ENCODE peak calls at places on chromosome 2, in ten cellular contexts. Y, M, B, F, S, V, K, X, D and W are unnamed samples.

GRCh38 chr2:203683932-203684556 is 22.4 kb upstream of the CD28 start:
- DNase-seq in X (no peak), Y (peak; percentile 92), F (peak; percentile 69), K (no peak), B (peak; percentile 99), V (peak; percentile 93), M (peak; percentile 94), S (no peak), D (no peak), W (peak; percentile 87)

GRCh38 chr2:24050041-24050655 is 607 bp downstream of the FKBP1B start:
- DNase-seq in B (peak; percentile 12), M (peak; percentile 18), D (peak; percentile 75), K (peak; percentile 28), F (peak; percentile 19), X (peak; percentile 84), S (peak; percentile 56), V (peak; percentile 14), Y (no peak), W (peak; percentile 14)

GRCh38 chr2:23685706-23686105 is 241.2 kb downstream of the ATAD2B start:
- DNase-seq in M (no peak), B (no peak), Y (no peak), F (no peak), D (no peak), K (no peak), S (no peak), X (no peak), V (no peak), W (no peak)

GRCh38 chr2:172870396-172870795 is 134.8 kb downstream of the RAPGEF4 start:
- DNase-seq in X (no peak), B (no peak), D (no peak), F (no peak), M (no peak), V (no peak), K (no peak), S (no peak), Y (no peak), W (no peak)

GRCh38 chr2:124804014-124804940 is 779.2 kb downstream of the CNTNAP5 start:
- DNase-seq in B (peak; percentile 2), X (no peak), V (no peak), F (peak; percentile 57), K (peak; percentile 52), M (peak; percentile 10), Y (peak; percentile 25), D (peak; percentile 48), S (peak; percentile 73), W (peak; percentile 30)

GRCh38 chr2:189076572-189076971 is 102.4 kb downstream of the COL3A1 start:
- DNase-seq in Y (peak; percentile 49), S (no peak), F (peak; percentile 64), K (peak; percentile 23), V (peak; percentile 41), B (no peak), X (no peak), D (no peak), M (peak; percentile 66), W (peak; percentile 40)

GRCh38 chr2:111919794-111920608 is 21.6 kb downstream of the MERTK start:
- DNase-seq in V (peak; percentile 30), M (peak; percentile 45), B (no peak), D (no peak), S (no peak), K (peak; percentile 73), F (peak; percentile 77), X (peak; percentile 77), Y (no peak), W (no peak)

GRCh38 chr2:181891966-181892794 is 650 bp downstream of the ITPRID2 start:
- DNase-seq in B (peak; percentile 82), D (peak; percentile 75), M (peak; percentile 45), X (peak; percentile 96), K (peak; percentile 70), V (peak; percentile 46), S (peak; percentile 72), Y (peak; percentile 55), F (peak; percentile 63), W (peak; percentile 49)

GRCh38 chr2:18949871-18950597 is 360.7 kb upstream of the NT5C1B start:
- DNase-seq in B (peak; percentile 48), V (peak; percentile 87), Y (peak; percentile 93), X (no peak), M (peak; percentile 77), K (no peak), D (peak; percentile 15), S (no peak), F (peak; percentile 75), W (peak; percentile 88)

GRCh38 chr2:162490052-162490717 is 146.3 kb downstream of the GCA start:
- DNase-seq in M (no peak), Y (peak; percentile 4), F (no peak), B (peak; percentile 37), X (no peak), S (no peak), D (no peak), V (no peak), K (no peak), W (peak; percentile 23)

GRCh38 chr2:150003539-150003938 is 416.0 kb upstream of the MMADHC start:
- DNase-seq in D (no peak), M (no peak), B (no peak), V (no peak), K (no peak), F (no peak), Y (no peak), S (no peak), X (no peak), W (no peak)

GRCh38 chr2:195613922-195614321 is 43.1 kb upstream of the SLC39A10 start:
- DNase-seq in S (no peak), X (no peak), K (no peak), B (peak; percentile 74), Y (peak; percentile 95), D (peak; percentile 29), M (peak; percentile 86), F (peak; percentile 77), V (peak; percentile 95), W (peak; percentile 82)

GRCh38 chr2:157504623-157505022 is 60.7 kb upstream of the CYTIP start:
- DNase-seq in X (no peak), M (no peak), Y (no peak), D (no peak), B (no peak), S (no peak), K (peak; percentile 41), F (no peak), V (no peak), W (no peak)
- TF ChIP-seq CTCF in X (no peak), M (no peak), Y (no peak), D (no peak), B (no peak), S (no peak), K (no peak), F (no peak), V (no peak), W (no peak)

GRCh38 chr2:238558456-238559099 is 131.9 kb downstream of the ASB1 start:
- DNase-seq in X (no peak), D (no peak), K (no peak), S (no peak), B (no peak), Y (no peak), M (no peak), F (no peak), V (no peak), W (no peak)
- H3K4me3 ChIP-seq in X (no peak overlapping the region), D (no peak overlapping the region), K (no peak overlapping the region), S (no peak overlapping the region), B (no peak overlapping the region), Y (no peak overlapping the region), M (no peak overlapping the region), F (no peak overlapping the region), V (no peak overlapping the region), W (no peak overlapping the region)

DNA sequence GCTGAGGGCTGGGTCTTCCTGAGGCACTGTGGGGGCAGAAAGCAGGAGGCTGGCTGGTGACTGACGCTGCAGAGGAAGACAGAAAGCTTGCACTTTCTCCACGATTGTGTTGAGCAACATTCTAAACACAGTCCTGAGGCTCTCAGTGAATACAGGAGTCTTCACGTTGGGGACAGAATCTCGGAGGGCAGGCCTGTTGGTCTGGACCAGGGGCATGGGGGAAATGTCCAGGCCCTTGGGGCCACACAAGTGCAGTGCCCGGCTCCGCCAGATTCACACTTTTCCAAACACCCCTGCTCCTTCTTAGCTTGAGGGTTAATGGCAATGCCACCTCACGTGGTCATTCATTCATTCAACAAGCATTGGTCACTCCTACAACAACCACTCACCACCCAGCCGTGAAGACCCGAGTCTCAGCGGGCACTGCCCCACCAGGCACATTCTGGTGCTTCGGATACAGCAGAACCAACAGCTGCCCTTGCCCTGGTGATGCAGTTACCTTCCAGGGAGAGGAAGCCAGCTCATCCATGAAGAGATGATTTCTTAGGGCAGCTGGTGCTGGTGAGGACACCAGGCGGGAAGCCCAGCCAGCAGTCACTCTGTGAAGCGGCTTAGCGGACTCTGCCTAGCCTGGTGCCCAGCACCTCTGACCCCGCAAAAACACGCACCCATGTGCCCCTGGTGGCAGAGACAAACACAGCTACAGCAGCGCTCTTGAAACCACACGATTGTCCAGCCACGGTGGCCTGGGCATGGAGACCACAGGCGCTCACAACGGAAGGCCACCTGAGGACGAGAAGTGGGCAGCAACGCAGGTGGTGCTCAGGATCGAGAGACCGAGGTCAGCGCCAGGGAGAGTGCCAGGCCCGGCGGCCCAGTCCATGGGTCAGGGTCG is 10.9 kb upstream of the GPC1 start:
- DNase-seq in M (no peak), D (no peak), S (no peak), Y (no peak), V (no peak), X (peak; percentile 51), F (no peak), K (no peak), B (no peak), W (no peak)
- TF ChIP-seq CTCF in M (no peak), D (no peak), S (no peak), Y (no peak), V (peak; percentile 16), X (no peak), F (no peak), K (no peak), B (no peak), W (no peak)

GRCh38 chr2:1132328-1132964 is 181.8 kb downstream of the SNTG2 start:
- DNase-seq in V (no peak), F (no peak), X (no peak), M (no peak), B (no peak), S (no peak), Y (no peak), K (no peak), D (no peak), W (no peak)
- H3K4me3 ChIP-seq in V (no peak overlapping the region), F (no peak overlapping the region), X (no peak overlapping the region), M (no peak overlapping the region), B (no peak overlapping the region), S (no peak overlapping the region), Y (no peak overlapping the region), K (no peak overlapping the region), D (no peak overlapping the region), W (no peak overlapping the region)

GRCh38 chr2:147846382-147847081 is 1.7 kb downstream of the ACVR2A start:
- DNase-seq in V (no peak), K (no peak), S (no peak), X (no peak), B (peak; percentile 29), F (peak; percentile 15), D (no peak), M (no peak), Y (no peak), W (peak; percentile 25)

GRCh38 chr2:147843421-147843863 is 1.4 kb upstream of the ACVR2A start:
- DNase-seq in S (no peak), F (no peak), K (no peak), V (peak; percentile 21), X (no peak), B (no peak), D (no peak), Y (no peak), M (no peak), W (no peak)

GRCh38 chr2:147844691-147845607 is at the start of gene ACVR2A:
- DNase-seq in F (peak; percentile 43), X (peak; percentile 82), B (peak; percentile 38), D (peak; percentile 57), M (peak; percentile 35), S (peak; percentile 58), Y (peak; percentile 28), V (peak; percentile 13), K (peak; percentile 57), W (peak; percentile 36)

GRCh38 chr2:147845608-147846002 is 776 bp downstream of the ACVR2A start:
- DNase-seq in S (peak; percentile 23), F (peak; percentile 22), D (no peak), V (no peak), X (no peak), B (peak; percentile 23), K (no peak), Y (peak; percentile 12), M (peak; percentile 20), W (peak; percentile 26)

GRCh38 chr2:147843864-147844690 is 752 bp upstream of the ACVR2A start:
- DNase-seq in V (peak; percentile 84), X (peak; percentile 97), B (peak; percentile 87), D (peak; percentile 95), K (peak; percentile 90), F (peak; percentile 89), M (peak; percentile 83), Y (peak; percentile 85), S (peak; percentile 96), W (peak; percentile 86)
- TF ChIP-seq CTCF in V (peak; percentile 43), X (no peak), B (peak; percentile 42), D (peak; percentile 35), K (no peak), F (peak; percentile 36), M (no peak), Y (peak; percentile 22), S (peak; percentile 13), W (peak; percentile 27)